ENCODE peak calls at places on chromosomes 7 and 10, in eight cellular contexts. One of them, this sample, is unnamed.

GRCh38 chr10:12195603-12196506 is at the start of the genes CDC123 and NUDT5:
- DNase-seq in heart right ventricle: peak
- DNase-seq in NCI-H1694 treated with DMSO at 0.1 percent for 48 hours: peak
- DNase-seq in activated naive CD4-positive, alpha-beta T cell treated with anti-CD3 and anti-CD28 coated beads, Interleukin-2, amount 10 ng/mL, durations not matched to agents 7 days and 5 days: peak
- DNase-seq in bronchial epithelial cell: peak
- DNase-seq in stimulated activated CD8-positive, alpha-beta memory T cell treated with anti-CD3 and anti-CD28 coated beads, Interleukin-4, amount 100 ng/mL, for 24 hours: peak
- DNase-seq in RPMI7951: peak
- DNase-seq in mammary epithelial cell: peak
- DNase-seq in this sample: peak

GRCh38 chr10:104327745-104328635 is 10.3 kb downstream of the ITPRIP start:
- DNase-seq in heart right ventricle: peak
- DNase-seq in NCI-H1694 treated with DMSO at 0.1 percent for 48 hours: no peak
- DNase-seq in activated naive CD4-positive, alpha-beta T cell treated with anti-CD3 and anti-CD28 coated beads, Interleukin-2, amount 10 ng/mL, durations not matched to agents 7 days and 5 days: no peak
- DNase-seq in bronchial epithelial cell: peak
- DNase-seq in stimulated activated CD8-positive, alpha-beta memory T cell treated with anti-CD3 and anti-CD28 coated beads, Interleukin-4, amount 100 ng/mL, for 24 hours: no peak
- DNase-seq in RPMI7951: peak
- DNase-seq in mammary epithelial cell: peak
- DNase-seq in this sample: no peak

GRCh38 chr10:75987610-75988009 is 556.2 kb downstream of the LRMDA start:
- DNase-seq in heart right ventricle: no peak
- DNase-seq in NCI-H1694 treated with DMSO at 0.1 percent for 48 hours: no peak
- DNase-seq in activated naive CD4-positive, alpha-beta T cell treated with anti-CD3 and anti-CD28 coated beads, Interleukin-2, amount 10 ng/mL, durations not matched to agents 7 days and 5 days: no peak
- DNase-seq in bronchial epithelial cell: peak
- DNase-seq in stimulated activated CD8-positive, alpha-beta memory T cell treated with anti-CD3 and anti-CD28 coated beads, Interleukin-4, amount 100 ng/mL, for 24 hours: no peak
- DNase-seq in RPMI7951: peak
- DNase-seq in mammary epithelial cell: peak
- DNase-seq in this sample: no peak

GRCh38 chr10:86729677-86730076 is 26.7 kb upstream of the BMPR1A start:
- DNase-seq in heart right ventricle: no peak
- DNase-seq in NCI-H1694 treated with DMSO at 0.1 percent for 48 hours: no peak
- DNase-seq in activated naive CD4-positive, alpha-beta T cell treated with anti-CD3 and anti-CD28 coated beads, Interleukin-2, amount 10 ng/mL, durations not matched to agents 7 days and 5 days: no peak
- DNase-seq in bronchial epithelial cell: peak
- DNase-seq in stimulated activated CD8-positive, alpha-beta memory T cell treated with anti-CD3 and anti-CD28 coated beads, Interleukin-4, amount 100 ng/mL, for 24 hours: no peak
- DNase-seq in RPMI7951: no peak
- DNase-seq in mammary epithelial cell: peak
- DNase-seq in this sample: no peak

GRCh38 chr7:100825760-100826545 is 1.4 kb downstream of the EPHB4 start:
- DNase-seq in heart right ventricle: no peak
- DNase-seq in NCI-H1694 treated with DMSO at 0.1 percent for 48 hours: peak
- DNase-seq in activated naive CD4-positive, alpha-beta T cell treated with anti-CD3 and anti-CD28 coated beads, Interleukin-2, amount 10 ng/mL, durations not matched to agents 7 days and 5 days: no peak
- DNase-seq in bronchial epithelial cell: peak
- DNase-seq in stimulated activated CD8-positive, alpha-beta memory T cell treated with anti-CD3 and anti-CD28 coated beads, Interleukin-4, amount 100 ng/mL, for 24 hours: no peak
- DNase-seq in RPMI7951: peak
- DNase-seq in mammary epithelial cell: peak
- DNase-seq in this sample: no peak

GRCh38 chr7:37234928-37235327 is 213.7 kb downstream of the ELMO1 start:
- DNase-seq in heart right ventricle: no peak
- DNase-seq in NCI-H1694 treated with DMSO at 0.1 percent for 48 hours: peak
- DNase-seq in activated naive CD4-positive, alpha-beta T cell treated with anti-CD3 and anti-CD28 coated beads, Interleukin-2, amount 10 ng/mL, durations not matched to agents 7 days and 5 days: peak
- DNase-seq in bronchial epithelial cell: peak
- DNase-seq in stimulated activated CD8-positive, alpha-beta memory T cell treated with anti-CD3 and anti-CD28 coated beads, Interleukin-4, amount 100 ng/mL, for 24 hours: no peak
- DNase-seq in RPMI7951: no peak
- DNase-seq in mammary epithelial cell: peak
- DNase-seq in this sample: no peak

GRCh38 chr7:25725483-25725882 is 426.5 kb upstream of the NFE2L3 start:
- DNase-seq in heart right ventricle: no peak
- DNase-seq in NCI-H1694 treated with DMSO at 0.1 percent for 48 hours: no peak
- DNase-seq in activated naive CD4-positive, alpha-beta T cell treated with anti-CD3 and anti-CD28 coated beads, Interleukin-2, amount 10 ng/mL, durations not matched to agents 7 days and 5 days: no peak
- DNase-seq in bronchial epithelial cell: no peak
- DNase-seq in stimulated activated CD8-positive, alpha-beta memory T cell treated with anti-CD3 and anti-CD28 coated beads, Interleukin-4, amount 100 ng/mL, for 24 hours: no peak
- DNase-seq in RPMI7951: no peak
- DNase-seq in mammary epithelial cell: no peak
- DNase-seq in this sample: no peak

GRCh38 chr7:1811850-1812692 is 142.0 kb downstream of the ELFN1 start:
- DNase-seq in heart right ventricle: no peak
- DNase-seq in NCI-H1694 treated with DMSO at 0.1 percent for 48 hours: peak
- DNase-seq in activated naive CD4-positive, alpha-beta T cell treated with anti-CD3 and anti-CD28 coated beads, Interleukin-2, amount 10 ng/mL, durations not matched to agents 7 days and 5 days: peak
- DNase-seq in bronchial epithelial cell: peak
- DNase-seq in stimulated activated CD8-positive, alpha-beta memory T cell treated with anti-CD3 and anti-CD28 coated beads, Interleukin-4, amount 100 ng/mL, for 24 hours: no peak
- DNase-seq in RPMI7951: no peak
- DNase-seq in mammary epithelial cell: peak
- DNase-seq in this sample: no peak

GRCh38 chr10:23399701-23400144 is 39.2 kb upstream of the OTUD1 start:
- DNase-seq in heart right ventricle: peak
- DNase-seq in NCI-H1694 treated with DMSO at 0.1 percent for 48 hours: no peak
- DNase-seq in activated naive CD4-positive, alpha-beta T cell treated with anti-CD3 and anti-CD28 coated beads, Interleukin-2, amount 10 ng/mL, durations not matched to agents 7 days and 5 days: no peak
- DNase-seq in bronchial epithelial cell: peak
- DNase-seq in stimulated activated CD8-positive, alpha-beta memory T cell treated with anti-CD3 and anti-CD28 coated beads, Interleukin-4, amount 100 ng/mL, for 24 hours: no peak
- DNase-seq in RPMI7951: peak
- DNase-seq in mammary epithelial cell: peak
- DNase-seq in this sample: no peak

GRCh38 chr10:45558406-45558805 is 114.2 kb downstream of the ZFAND4 start:
- DNase-seq in heart right ventricle: no peak
- DNase-seq in NCI-H1694 treated with DMSO at 0.1 percent for 48 hours: no peak
- DNase-seq in activated naive CD4-positive, alpha-beta T cell treated with anti-CD3 and anti-CD28 coated beads, Interleukin-2, amount 10 ng/mL, durations not matched to agents 7 days and 5 days: no peak
- DNase-seq in bronchial epithelial cell: no peak
- DNase-seq in stimulated activated CD8-positive, alpha-beta memory T cell treated with anti-CD3 and anti-CD28 coated beads, Interleukin-4, amount 100 ng/mL, for 24 hours: no peak
- DNase-seq in RPMI7951: no peak
- DNase-seq in mammary epithelial cell: no peak
- DNase-seq in this sample: no peak

GRCh38 chr10:25175527-25176420 is 973 bp downstream of the GPR158 start:
- DNase-seq in heart right ventricle: no peak
- DNase-seq in NCI-H1694 treated with DMSO at 0.1 percent for 48 hours: no peak
- DNase-seq in activated naive CD4-positive, alpha-beta T cell treated with anti-CD3 and anti-CD28 coated beads, Interleukin-2, amount 10 ng/mL, durations not matched to agents 7 days and 5 days: no peak
- DNase-seq in bronchial epithelial cell: no peak
- DNase-seq in stimulated activated CD8-positive, alpha-beta memory T cell treated with anti-CD3 and anti-CD28 coated beads, Interleukin-4, amount 100 ng/mL, for 24 hours: no peak
- DNase-seq in RPMI7951: no peak
- DNase-seq in mammary epithelial cell: no peak
- DNase-seq in this sample: no peak

GRCh38 chr10:70578371-70578947 is 24.1 kb downstream of the PRF1 start:
- DNase-seq in heart right ventricle: no peak
- DNase-seq in NCI-H1694 treated with DMSO at 0.1 percent for 48 hours: no peak
- DNase-seq in activated naive CD4-positive, alpha-beta T cell treated with anti-CD3 and anti-CD28 coated beads, Interleukin-2, amount 10 ng/mL, durations not matched to agents 7 days and 5 days: peak
- DNase-seq in bronchial epithelial cell: peak
- DNase-seq in stimulated activated CD8-positive, alpha-beta memory T cell treated with anti-CD3 and anti-CD28 coated beads, Interleukin-4, amount 100 ng/mL, for 24 hours: peak
- DNase-seq in RPMI7951: peak
- DNase-seq in mammary epithelial cell: peak
- DNase-seq in this sample: peak

GRCh38 chr7:130560972-130561371 is 69.1 kb downstream of the MEST start:
- DNase-seq in heart right ventricle: no peak
- DNase-seq in NCI-H1694 treated with DMSO at 0.1 percent for 48 hours: peak
- DNase-seq in activated naive CD4-positive, alpha-beta T cell treated with anti-CD3 and anti-CD28 coated beads, Interleukin-2, amount 10 ng/mL, durations not matched to agents 7 days and 5 days: peak
- DNase-seq in bronchial epithelial cell: peak
- DNase-seq in stimulated activated CD8-positive, alpha-beta memory T cell treated with anti-CD3 and anti-CD28 coated beads, Interleukin-4, amount 100 ng/mL, for 24 hours: no peak
- DNase-seq in RPMI7951: peak
- DNase-seq in mammary epithelial cell: peak
- DNase-seq in this sample: no peak

This sample was measured in NK-92 treated with Interleukin-12 subunit alpha and Interleukin-12 subunit beta, amount 100 ng/mL, for 24 hours.